ENCODE peak calls at places on chromosomes 4 and X, in eight cellular contexts. One of them, this sample, is unnamed.

GRCh38 chr4:5884804-5885203 is 8.1 kb downstream of the CRMP1 start:
- DNase-seq in amniotic stem cell: no peak
- DNase-seq in fibroblast of the aortic adventitia: no peak
- DNase-seq in C1 segment of cervical spinal cord: no peak
- DNase-seq in SW480: peak; percentile 27
- DNase-seq in suprapubic skin: no peak
- DNase-seq in CD8-positive, alpha-beta memory T cell: no peak
- DNase-seq in WERI-Rb-1: no peak
- DNase-seq in this sample: no peak

GRCh38 chrX:33726281-33727160 is 405.6 kb downstream of the FAM47A start:
- DNase-seq in amniotic stem cell: no peak
- DNase-seq in fibroblast of the aortic adventitia: no peak
- DNase-seq in SW480: no peak
- DNase-seq in C1 segment of cervical spinal cord: no peak
- DNase-seq in WERI-Rb-1: no peak
- DNase-seq in suprapubic skin: no peak
- DNase-seq in CD8-positive, alpha-beta memory T cell: no peak
- DNase-seq in this sample: no peak

GRCh38 chrX:10906861-10907260 is 204.3 kb upstream of the HCCS start:
- DNase-seq in CD8-positive, alpha-beta memory T cell: no peak
- DNase-seq in amniotic stem cell: no peak
- DNase-seq in WERI-Rb-1: no peak
- DNase-seq in SW480: no peak
- DNase-seq in fibroblast of the aortic adventitia: no peak
- DNase-seq in C1 segment of cervical spinal cord: no peak
- DNase-seq in suprapubic skin: no peak
- DNase-seq in this sample: no peak

GRCh38 chr4:6257243-6258025 is 12.2 kb upstream of the WFS1 start:
- DNase-seq in fibroblast of the aortic adventitia: no peak
- DNase-seq in suprapubic skin: no peak
- DNase-seq in SW480: peak; percentile 63
- DNase-seq in amniotic stem cell: no peak
- DNase-seq in WERI-Rb-1: no peak
- DNase-seq in CD8-positive, alpha-beta memory T cell: no peak
- DNase-seq in C1 segment of cervical spinal cord: no peak
- DNase-seq in this sample: peak; percentile 22

GRCh38 chrX:104343408-104344129 is 88.8 kb upstream of the ESX1 start:
- DNase-seq in CD8-positive, alpha-beta memory T cell: no peak
- DNase-seq in fibroblast of the aortic adventitia: peak; percentile 68
- DNase-seq in C1 segment of cervical spinal cord: peak; percentile 17
- DNase-seq in WERI-Rb-1: peak; percentile 43
- DNase-seq in suprapubic skin: no peak
- DNase-seq in SW480: peak; percentile 75
- DNase-seq in amniotic stem cell: peak; percentile 4
- DNase-seq in this sample: no peak

GRCh38 chrX:78747471-78747870 is at the start of gene LPAR4:
- DNase-seq in fibroblast of the aortic adventitia: peak; percentile 6
- DNase-seq in suprapubic skin: no peak
- DNase-seq in amniotic stem cell: no peak
- DNase-seq in C1 segment of cervical spinal cord: no peak
- DNase-seq in WERI-Rb-1: no peak
- DNase-seq in SW480: no peak
- DNase-seq in CD8-positive, alpha-beta memory T cell: no peak
- DNase-seq in this sample: no peak

GRCh38 chr4:53928825-53929224 is 135.6 kb downstream of the CHIC2 start:
- DNase-seq in WERI-Rb-1: no peak
- DNase-seq in CD8-positive, alpha-beta memory T cell: no peak
- DNase-seq in C1 segment of cervical spinal cord: no peak
- DNase-seq in suprapubic skin: no peak
- DNase-seq in amniotic stem cell: no peak
- DNase-seq in fibroblast of the aortic adventitia: peak; percentile 79
- DNase-seq in SW480: no peak
- DNase-seq in this sample: no peak

GRCh38 chrX:9899640-9900075 is 67.5 kb upstream of the CLDN34 start:
- DNase-seq in CD8-positive, alpha-beta memory T cell: no peak
- DNase-seq in fibroblast of the aortic adventitia: no peak
- DNase-seq in C1 segment of cervical spinal cord: peak; percentile 17
- DNase-seq in amniotic stem cell: no peak
- DNase-seq in suprapubic skin: no peak
- DNase-seq in WERI-Rb-1: peak; percentile 32
- DNase-seq in SW480: no peak
- DNase-seq in this sample: peak; percentile 59

GRCh38 chrX:7690842-7691241 is 152.1 kb upstream of the VCX start:
- DNase-seq in fibroblast of the aortic adventitia: no peak
- DNase-seq in amniotic stem cell: no peak
- DNase-seq in SW480: no peak
- DNase-seq in WERI-Rb-1: no peak
- DNase-seq in CD8-positive, alpha-beta memory T cell: no peak
- DNase-seq in suprapubic skin: no peak
- DNase-seq in C1 segment of cervical spinal cord: no peak
- DNase-seq in this sample: no peak

GRCh38 chr4:72846280-72847111 is 223.0 kb downstream of the COX18 start:
- DNase-seq in fibroblast of the aortic adventitia: no peak
- DNase-seq in amniotic stem cell: no peak
- DNase-seq in CD8-positive, alpha-beta memory T cell: no peak
- DNase-seq in WERI-Rb-1: peak; percentile 18
- DNase-seq in C1 segment of cervical spinal cord: no peak
- DNase-seq in SW480: peak; percentile 8
- DNase-seq in suprapubic skin: no peak
- DNase-seq in this sample: no peak

GRCh38 chrX:110448459-110448858 is 89.8 kb downstream of the RTL9 start:
- DNase-seq in CD8-positive, alpha-beta memory T cell: no peak
- DNase-seq in WERI-Rb-1: no peak
- DNase-seq in suprapubic skin: no peak
- DNase-seq in C1 segment of cervical spinal cord: no peak
- DNase-seq in SW480: no peak
- DNase-seq in fibroblast of the aortic adventitia: no peak
- DNase-seq in amniotic stem cell: no peak
- DNase-seq in this sample: no peak

GRCh38 chr4:132651193-132651592 is 497.9 kb upstream of the PCDH10 start:
- DNase-seq in SW480: no peak
- DNase-seq in fibroblast of the aortic adventitia: no peak
- DNase-seq in amniotic stem cell: no peak
- DNase-seq in WERI-Rb-1: no peak
- DNase-seq in CD8-positive, alpha-beta memory T cell: no peak
- DNase-seq in C1 segment of cervical spinal cord: no peak
- DNase-seq in suprapubic skin: no peak
- DNase-seq in this sample: no peak

GRCh38 chrX:154399527-154400368 is 1.6 kb downstream of the RPL10 start:
- DNase-seq in CD8-positive, alpha-beta memory T cell: no peak
- DNase-seq in fibroblast of the aortic adventitia: no peak
- DNase-seq in C1 segment of cervical spinal cord: no peak
- DNase-seq in amniotic stem cell: no peak
- DNase-seq in SW480: no peak
- DNase-seq in WERI-Rb-1: no peak
- DNase-seq in suprapubic skin: no peak
- DNase-seq in this sample: no peak

GRCh38 chr4:10366628-10367027 is 90.6 kb downstream of the ZNF518B start:
- DNase-seq in WERI-Rb-1: no peak
- DNase-seq in C1 segment of cervical spinal cord: no peak
- DNase-seq in amniotic stem cell: no peak
- DNase-seq in SW480: no peak
- DNase-seq in suprapubic skin: no peak
- DNase-seq in CD8-positive, alpha-beta memory T cell: no peak
- DNase-seq in fibroblast of the aortic adventitia: no peak
- DNase-seq in this sample: no peak

GRCh38 chr4:150583287-150584197 is 1.6 kb downstream of the MAB21L2 start:
- DNase-seq in C1 segment of cervical spinal cord: no peak
- DNase-seq in WERI-Rb-1: no peak
- DNase-seq in fibroblast of the aortic adventitia: no peak
- DNase-seq in CD8-positive, alpha-beta memory T cell: no peak
- DNase-seq in amniotic stem cell: no peak
- DNase-seq in suprapubic skin: no peak
- DNase-seq in SW480: no peak
- DNase-seq in this sample: no peak

GRCh38 chr4:103996637-103997036 is 276.9 kb upstream of the TACR3 start:
- DNase-seq in WERI-Rb-1: peak; percentile 72
- DNase-seq in amniotic stem cell: no peak
- DNase-seq in CD8-positive, alpha-beta memory T cell: no peak
- DNase-seq in fibroblast of the aortic adventitia: peak; percentile 12
- DNase-seq in C1 segment of cervical spinal cord: no peak
- DNase-seq in suprapubic skin: no peak
- DNase-seq in SW480: peak; percentile 77
- DNase-seq in this sample: peak; percentile 28

GRCh38 chr4:182245041-182245440 is 1.8 kb downstream of the TENM3 start:
- DNase-seq in WERI-Rb-1: no peak
- DNase-seq in CD8-positive, alpha-beta memory T cell: no peak
- DNase-seq in suprapubic skin: no peak
- DNase-seq in amniotic stem cell: no peak
- DNase-seq in fibroblast of the aortic adventitia: no peak
- DNase-seq in C1 segment of cervical spinal cord: no peak
- DNase-seq in SW480: no peak
- DNase-seq in this sample: no peak

GRCh38 chrX:101362757-101363156 is 14.2 kb upstream of the TIMM8A start:
- DNase-seq in C1 segment of cervical spinal cord: no peak
- DNase-seq in CD8-positive, alpha-beta memory T cell: no peak
- DNase-seq in WERI-Rb-1: no peak
- DNase-seq in amniotic stem cell: no peak
- DNase-seq in fibroblast of the aortic adventitia: no peak
- DNase-seq in SW480: no peak
- DNase-seq in suprapubic skin: no peak
- DNase-seq in this sample: no peak

GRCh38 chrX:21176927-21177571 is 197.2 kb upstream of the CNKSR2 start:
- DNase-seq in CD8-positive, alpha-beta memory T cell: no peak
- DNase-seq in suprapubic skin: no peak
- DNase-seq in C1 segment of cervical spinal cord: no peak
- DNase-seq in WERI-Rb-1: no peak
- DNase-seq in amniotic stem cell: no peak
- DNase-seq in fibroblast of the aortic adventitia: no peak
- DNase-seq in SW480: no peak
- DNase-seq in this sample: no peak

GRCh38 chrX:10660171-10660570 is 39.8 kb upstream of the MID1 start:
- DNase-seq in suprapubic skin: no peak
- DNase-seq in WERI-Rb-1: no peak
- DNase-seq in amniotic stem cell: no peak
- DNase-seq in CD8-positive, alpha-beta memory T cell: no peak
- DNase-seq in C1 segment of cervical spinal cord: no peak
- DNase-seq in fibroblast of the aortic adventitia: no peak
- DNase-seq in SW480: no peak
- DNase-seq in this sample: no peak

GRCh38 chr4:119559044-119559647 is 69.5 kb downstream of the PDE5A start:
- DNase-seq in fibroblast of the aortic adventitia: peak; percentile 85
- DNase-seq in C1 segment of cervical spinal cord: no peak
- DNase-seq in SW480: peak; percentile 33
- DNase-seq in CD8-positive, alpha-beta memory T cell: no peak
- DNase-seq in suprapubic skin: no peak
- DNase-seq in amniotic stem cell: peak; percentile 18
- DNase-seq in WERI-Rb-1: no peak
- DNase-seq in this sample: no peak

GRCh38 chrX:44036336-44036735 is 63.1 kb upstream of the NDP start:
- DNase-seq in CD8-positive, alpha-beta memory T cell: no peak
- DNase-seq in C1 segment of cervical spinal cord: no peak
- DNase-seq in amniotic stem cell: no peak
- DNase-seq in suprapubic skin: no peak
- DNase-seq in fibroblast of the aortic adventitia: peak; percentile 90
- DNase-seq in SW480: no peak
- DNase-seq in WERI-Rb-1: no peak
- DNase-seq in this sample: no peak

GRCh38 chr4:101774807-101775206 is 15.7 kb upstream of the BANK1 start:
- DNase-seq in CD8-positive, alpha-beta memory T cell: no peak
- DNase-seq in fibroblast of the aortic adventitia: peak; percentile 79
- DNase-seq in SW480: peak; percentile 46
- DNase-seq in C1 segment of cervical spinal cord: no peak
- DNase-seq in suprapubic skin: no peak
- DNase-seq in amniotic stem cell: peak; percentile 63
- DNase-seq in WERI-Rb-1: no peak
- DNase-seq in this sample: no peak

GRCh38 chrX:15816886-15817285 is 26.6 kb downstream of the ZRSR2 start:
- DNase-seq in fibroblast of the aortic adventitia: no peak
- DNase-seq in suprapubic skin: no peak
- DNase-seq in SW480: peak; percentile 81
- DNase-seq in C1 segment of cervical spinal cord: no peak
- DNase-seq in amniotic stem cell: no peak
- DNase-seq in CD8-positive, alpha-beta memory T cell: peak; percentile 3
- DNase-seq in WERI-Rb-1: no peak
- DNase-seq in this sample: no peak

GRCh38 chrX:45011131-45011530 is 138.1 kb downstream of the KDM6A start:
- DNase-seq in suprapubic skin: no peak
- DNase-seq in WERI-Rb-1: no peak
- DNase-seq in SW480: no peak
- DNase-seq in CD8-positive, alpha-beta memory T cell: no peak
- DNase-seq in amniotic stem cell: peak; percentile 34
- DNase-seq in fibroblast of the aortic adventitia: no peak
- DNase-seq in C1 segment of cervical spinal cord: no peak
- DNase-seq in this sample: no peak

GRCh38 chr4:116849620-116850019 is 235.8 kb downstream of the TRAM1L1 start:
- DNase-seq in suprapubic skin: no peak
- DNase-seq in SW480: no peak
- DNase-seq in CD8-positive, alpha-beta memory T cell: no peak
- DNase-seq in C1 segment of cervical spinal cord: no peak
- DNase-seq in WERI-Rb-1: peak; percentile 6
- DNase-seq in fibroblast of the aortic adventitia: no peak
- DNase-seq in amniotic stem cell: no peak
- DNase-seq in this sample: no peak

GRCh38 chr4:139988863-139989765 is 164.9 kb downstream of the MAML3 start:
- DNase-seq in WERI-Rb-1: no peak
- DNase-seq in CD8-positive, alpha-beta memory T cell: no peak
- DNase-seq in SW480: peak; percentile 92
- DNase-seq in C1 segment of cervical spinal cord: no peak
- DNase-seq in amniotic stem cell: peak; percentile 74
- DNase-seq in fibroblast of the aortic adventitia: peak; percentile 87
- DNase-seq in suprapubic skin: no peak
- DNase-seq in this sample: no peak

GRCh38 chr4:56909083-56909981 is 1.6 kb downstream of the REST start:
- DNase-seq in CD8-positive, alpha-beta memory T cell: peak; percentile 36
- DNase-seq in suprapubic skin: peak; percentile 86
- DNase-seq in amniotic stem cell: peak; percentile 28
- DNase-seq in SW480: peak; percentile 46
- DNase-seq in fibroblast of the aortic adventitia: peak; percentile 58
- DNase-seq in C1 segment of cervical spinal cord: peak; percentile 87
- DNase-seq in WERI-Rb-1: peak; percentile 28
- DNase-seq in this sample: peak; percentile 38

GRCh38 chr4:53196872-53197759 is 168.7 kb downstream of the SCFD2 start:
- DNase-seq in suprapubic skin: no peak
- DNase-seq in amniotic stem cell: peak; percentile 82
- DNase-seq in CD8-positive, alpha-beta memory T cell: no peak
- DNase-seq in SW480: peak; percentile 35
- DNase-seq in fibroblast of the aortic adventitia: peak; percentile 97
- DNase-seq in WERI-Rb-1: no peak
- DNase-seq in C1 segment of cervical spinal cord: no peak
- DNase-seq in this sample: no peak

GRCh38 chr4:36192922-36193321 is 51.4 kb downstream of the ARAP2 start:
- DNase-seq in suprapubic skin: no peak
- DNase-seq in WERI-Rb-1: no peak
- DNase-seq in SW480: no peak
- DNase-seq in fibroblast of the aortic adventitia: no peak
- DNase-seq in CD8-positive, alpha-beta memory T cell: no peak
- DNase-seq in amniotic stem cell: no peak
- DNase-seq in C1 segment of cervical spinal cord: no peak
- DNase-seq in this sample: no peak

GRCh38 chrX:68043713-68044438 is 389.4 kb downstream of the OPHN1 start:
- DNase-seq in SW480: no peak
- DNase-seq in suprapubic skin: no peak
- DNase-seq in CD8-positive, alpha-beta memory T cell: no peak
- DNase-seq in fibroblast of the aortic adventitia: no peak
- DNase-seq in C1 segment of cervical spinal cord: no peak
- DNase-seq in WERI-Rb-1: no peak
- DNase-seq in amniotic stem cell: no peak
- DNase-seq in this sample: no peak

GRCh38 chr4:177740563-177740962 is 298.3 kb upstream of the AGA start:
- DNase-seq in amniotic stem cell: no peak
- DNase-seq in SW480: no peak
- DNase-seq in fibroblast of the aortic adventitia: peak; percentile 4
- DNase-seq in CD8-positive, alpha-beta memory T cell: no peak
- DNase-seq in C1 segment of cervical spinal cord: no peak
- DNase-seq in suprapubic skin: no peak
- DNase-seq in WERI-Rb-1: no peak
- DNase-seq in this sample: no peak

GRCh38 chrX:115233497-115234219 is at the start of gene LRCH2:
- DNase-seq in WERI-Rb-1: peak; percentile 71
- DNase-seq in suprapubic skin: no peak
- DNase-seq in SW480: no peak
- DNase-seq in C1 segment of cervical spinal cord: peak; percentile 37
- DNase-seq in fibroblast of the aortic adventitia: peak; percentile 47
- DNase-seq in amniotic stem cell: no peak
- DNase-seq in CD8-positive, alpha-beta memory T cell: no peak
- DNase-seq in this sample: peak; percentile 6

GRCh38 chrX:96611619-96612362 is 72.9 kb upstream of the DIAPH2 start:
- DNase-seq in WERI-Rb-1: no peak
- DNase-seq in amniotic stem cell: peak; percentile 0
- DNase-seq in C1 segment of cervical spinal cord: no peak
- DNase-seq in CD8-positive, alpha-beta memory T cell: no peak
- DNase-seq in suprapubic skin: no peak
- DNase-seq in fibroblast of the aortic adventitia: peak; percentile 57
- DNase-seq in SW480: no peak
- DNase-seq in this sample: no peak

This sample was measured in substantia nigra.